ENCODE peak calls at places on chromosomes 13 and 19, in eight cellular contexts. O, J, T, C, B, Q, Z and I are unnamed samples.

GRCh38 chr19:31263317-31263716 is 85.9 kb downstream of the TSHZ3 start:
- DNase-seq in J (peak; percentile 5), T (no peak), Q (no peak), O (no peak), C (no peak), B (no peak), Z (no peak), I (no peak)

GRCh38 chr19:31312004-31312403 is 37.2 kb downstream of the TSHZ3 start:
- DNase-seq in O (no peak), Q (no peak), T (no peak), J (no peak), B (no peak), C (no peak), Z (peak; percentile 94), I (no peak)

GRCh38 chr13:49828452-49828851 is 36.0 kb upstream of the KPNA3 start:
- DNase-seq in Q (no peak), T (no peak), B (no peak), Z (no peak), O (no peak), C (no peak), J (no peak), I (peak; percentile 61)

GRCh38 chr19:55097864-55098715 is 19.3 kb downstream of the PPP1R12C start:
- DNase-seq in B (no peak), T (no peak), C (no peak), J (no peak), Z (no peak), Q (no peak), O (no peak), I (no peak)

GRCh38 chr19:40990972-40991381 is at the start of gene CYP2B6:
- DNase-seq in B (no peak), C (no peak), J (no peak), Z (no peak), T (no peak), O (no peak), Q (no peak), I (no peak)

GRCh38 chr13:84607614-84608013 is 725.3 kb upstream of the SLITRK1 start:
- DNase-seq in O (no peak), C (no peak), Q (no peak), T (no peak), J (no peak), Z (peak; percentile 84), B (no peak), I (no peak)

GRCh38 chr19:13291913-13292312 is 141.7 kb downstream of the IER2 start:
- DNase-seq in T (no peak), Z (no peak), C (no peak), O (no peak), Q (no peak), J (no peak), B (no peak), I (no peak)

GRCh38 chr13:21483748-21484147 is 24.6 kb upstream of the ZDHHC20 start:
- DNase-seq in T (no peak), O (no peak), C (no peak), Q (no peak), Z (no peak), B (no peak), J (no peak), I (no peak)

GRCh38 chr13:93220073-93220472 is 6.5 kb upstream of the GPC6 start:
- DNase-seq in B (peak; percentile 6), T (no peak), C (no peak), J (no peak), Q (no peak), O (no peak), Z (no peak), I (no peak)

GRCh38 chr19:8392017-8392591 is 1.9 kb downstream of the RAB11B start:
- DNase-seq in B (no peak), T (peak; percentile 65), J (no peak), Z (peak; percentile 36), Q (no peak), O (no peak), C (no peak), I (no peak)

GRCh38 chr13:111344471-111345191 is 24.2 kb downstream of the TEX29 start:
- DNase-seq in T (peak; percentile 91), J (peak; percentile 18), C (peak; percentile 96), O (peak; percentile 66), B (peak; percentile 28), Q (no peak), Z (peak; percentile 27), I (no peak)

GRCh38 chr19:40688987-40689338 is 1.5 kb downstream of the NUMBL start:
- DNase-seq in Z (no peak), O (no peak), J (no peak), T (no peak), C (no peak), Q (no peak), B (no peak), I (no peak)

GRCh38 chr13:113410472-113411201 is 42.7 kb downstream of the ADPRHL1 start:
- DNase-seq in J (peak; percentile 37), B (no peak), O (no peak), Z (peak; percentile 96), C (no peak), Q (no peak), T (no peak), I (no peak)

GRCh38 chr19:50244695-50245094 is 41.3 kb downstream of the MYH14 start:
- DNase-seq in T (no peak), Q (no peak), Z (no peak), J (peak; percentile 79), B (no peak), C (no peak), O (no peak), I (no peak)

GRCh38 chr19:47765522-47766358 is 12.8 kb upstream of the SELENOW start:
- DNase-seq in B (no peak), O (peak; percentile 11), T (no peak), J (peak; percentile 71), Q (no peak), C (peak; percentile 39), Z (peak; percentile 59), I (peak; percentile 45)

GRCh38 chr19:13023666-13024065 is 28.4 kb downstream of the NFIX start:
- DNase-seq in T (no peak), O (no peak), Q (no peak), B (peak; percentile 62), C (peak; percentile 28), Z (no peak), J (no peak), I (no peak)

GRCh38 chr19:13610042-13610691 is 103.9 kb upstream of the CACNA1A start:
- DNase-seq in O (peak; percentile 96), J (no peak), C (peak; percentile 93), Z (no peak), T (peak; percentile 88), B (peak; percentile 72), Q (no peak), I (no peak)

GRCh38 chr13:42720116-42720857 is 61.1 kb upstream of the FAM216B start:
- DNase-seq in C (no peak), J (peak; percentile 81), Q (no peak), B (no peak), Z (peak; percentile 100), T (no peak), O (no peak), I (no peak)

GRCh38 chr19:9934132-9934950 is 2.0 kb downstream of the OLFM2 start:
- DNase-seq in C (peak; percentile 7), Z (peak; percentile 77), J (peak; percentile 96), Q (peak; percentile 64), T (peak; percentile 73), B (peak; percentile 41), O (peak; percentile 10), I (no peak)

GRCh38 chr19:11995174-11995573 is 30.3 kb downstream of the ZNF763 start:
- DNase-seq in B (no peak), Q (no peak), J (peak; percentile 66), Z (peak; percentile 38), T (no peak), C (no peak), O (no peak), I (no peak)

GRCh38 chr13:74158028-74158427 is 23.8 kb upstream of the KLF12 start:
- DNase-seq in Q (no peak), Z (peak; percentile 55), J (no peak), T (no peak), B (no peak), O (no peak), C (no peak), I (no peak)

GRCh38 chr13:111861766-111862366 is 205.1 kb upstream of the SOX1 start:
- DNase-seq in C (no peak), T (no peak), J (peak; percentile 7), Z (no peak), B (no peak), O (no peak), Q (no peak), I (no peak)

GRCh38 chr13:51298812-51299211 is 40.7 kb upstream of the SERPINE3 start:
- DNase-seq in Z (peak; percentile 23), O (no peak), T (no peak), B (peak; percentile 15), C (no peak), Q (no peak), J (peak; percentile 18), I (no peak)

GRCh38 chr19:44846455-44847143 is 502 bp downstream of the NECTIN2 start:
- DNase-seq in C (no peak), Z (no peak), B (no peak), O (no peak), Q (no peak), J (no peak), T (no peak), I (no peak)

GRCh38 chr13:21933001-21933400 is 262.1 kb downstream of the FGF9 start:
- DNase-seq in B (no peak), C (no peak), O (no peak), T (peak; percentile 82), Q (no peak), Z (no peak), J (no peak), I (no peak)

GRCh38 chr13:67023088-67023893 is 206.8 kb downstream of the PCDH9 start:
- DNase-seq in Z (peak; percentile 80), B (no peak), J (no peak), O (peak; percentile 43), Q (no peak), T (no peak), C (peak; percentile 36), I (peak; percentile 27)

GRCh38 chr19:6803036-6803404 is 30.5 kb downstream of the VAV1 start:
- DNase-seq in O (no peak), J (peak; percentile 21), Z (no peak), B (no peak), C (no peak), Q (no peak), T (no peak), I (no peak)

GRCh38 chr19:7658219-7658686 is 10.6 kb upstream of the RETN start:
- DNase-seq in T (peak; percentile 55), Z (no peak), C (no peak), J (no peak), O (no peak), Q (no peak), B (no peak), I (no peak)

GRCh38 chr13:108104736-108105135 is 110.6 kb downstream of the LIG4 start:
- DNase-seq in Z (no peak), J (no peak), T (no peak), C (no peak), B (no peak), Q (no peak), O (no peak), I (no peak)

GRCh38 chr19:14085309-14085995 is at the start of gene C19orf67:
- DNase-seq in J (no peak), T (no peak), O (no peak), Q (no peak), C (no peak), Z (no peak), B (no peak), I (no peak)

GRCh38 chr19:12788025-12788681 is 3.1 kb upstream of the JUNB start:
- DNase-seq in Q (no peak), O (no peak), Z (no peak), T (no peak), B (no peak), J (no peak), C (no peak), I (no peak)

GRCh38 chr19:53998223-53998622 is 6.8 kb downstream of the CACNG6 start:
- DNase-seq in C (no peak), Q (no peak), J (no peak), B (no peak), T (no peak), O (no peak), Z (no peak), I (no peak)